ENCODE peak calls at places on chromosomes 5 and 9, in four cellular contexts. R, G, V and Y are unnamed samples.

GRCh38 chr9:135655317-135656003 is 7.6 kb upstream of the LCN9 start:
- DNase-seq in R (no peak), G (no peak), V (no peak), Y (no peak)

GRCh38 chr5:158492850-158493249 is 606.9 kb downstream of the EBF1 start:
- DNase-seq in R (no peak), G (no peak), V (no peak), Y (no peak)

GRCh38 chr5:112475747-112476435 is 56.8 kb upstream of the EPB41L4A start:
- DNase-seq in R (no peak), G (no peak), V (no peak), Y (no peak)

GRCh38 chr5:36570268-36570667 is 36.1 kb upstream of the SLC1A3 start:
- DNase-seq in R (no peak), G (no peak), V (no peak), Y (no peak)

GRCh38 chr5:6081727-6082210 is 296.6 kb downstream of the MED10 start:
- DNase-seq in R (no peak), G (no peak), V (no peak), Y (no peak)

GRCh38 chr9:111350556-111350955 is 20.5 kb upstream of the OR2K2 start:
- DNase-seq in R (no peak), G (no peak), V (no peak), Y (no peak)

GRCh38 chr5:168123853-168124528 is 167.5 kb upstream of the WWC1 start:
- DNase-seq in R (no peak), G (no peak), V (no peak), Y (no peak)

GRCh38 chr9:116027511-116027910 is 126.1 kb upstream of the PAPPA start:
- DNase-seq in R (no peak), G (no peak), V (no peak), Y (no peak)

GRCh38 chr9:122810306-122810946 is 10.5 kb downstream of the OR1K1 start:
- DNase-seq in R (peak; percentile 81), G (peak; percentile 54), V (peak; percentile 85), Y (peak; percentile 82)

GRCh38 chr5:168793844-168794837 is 215.0 kb upstream of the PANK3 start:
- DNase-seq in R (no peak), G (peak; percentile 21), V (no peak), Y (peak; percentile 76)

GRCh38 chr9:95831810-95832209 is 43.7 kb upstream of the ERCC6L2 start:
- DNase-seq in R (no peak), G (no peak), V (no peak), Y (no peak)